ENCODE peak calls at places on chromosomes 6 and 20, in four cellular contexts. L is HepG2, H is K562, Q is GM12878. N is an unnamed sample.

GRCh38 chr6:144824018-144824417 is 538.9 kb downstream of the UTRN start:
- DNase-seq in Q (no peak), H (no peak), L (no peak), N (no peak)

GRCh38 chr20:11979306-11980128 is 61.8 kb downstream of the BTBD3 start:
- DNase-seq in H (no peak), L (no peak), Q (peak), N (no peak)

GRCh38 chr6:56073315-56073714 is 174.1 kb downstream of the COL21A1 start:
- DNase-seq in L (no peak), H (no peak), Q (no peak), N (no peak)

GRCh38 chr6:2072450-2072849 is 173.0 kb downstream of the GMDS start:
- DNase-seq in L (no peak), H (no peak), Q (no peak), N (no peak)

GRCh38 chr6:45479834-45480696 is 102.3 kb upstream of the SUPT3H start:
- DNase-seq in L (no peak), H (no peak), Q (no peak), N (no peak)

GRCh38 chr20:21936720-21937380 is 231.4 kb downstream of the PAX1 start:
- DNase-seq in H (no peak), L (no peak), Q (no peak), N (no peak)

GRCh38 chr6:168605964-168606363 is 165.0 kb downstream of the SMOC2 start:
- DNase-seq in H (no peak), Q (no peak), L (no peak), N (no peak)

GRCh38 chr6:112911949-112912348 is 564.8 kb downstream of the RFPL4B start:
- DNase-seq in H (no peak), L (no peak), Q (no peak), N (no peak)

GRCh38 chr6:86937219-86938079 is at the start of gene HTR1E:
- DNase-seq in H (peak), Q (no peak), L (peak), N (peak)

GRCh38 chr6:136093835-136094234 is 156.3 kb downstream of the MTFR2 start:
- DNase-seq in Q (no peak), H (no peak), L (no peak), N (no peak)

GRCh38 chr20:22775256-22775655 is 190.9 kb upstream of the FOXA2 start:
- DNase-seq in H (no peak), Q (no peak), L (no peak), N (no peak)

GRCh38 chr6:168815229-168815628 is 374.2 kb downstream of the SMOC2 start:
- DNase-seq in H (no peak), Q (no peak), L (no peak), N (no peak)

GRCh38 chr6:148179786-148180185 is 162.9 kb upstream of the SASH1 start:
- DNase-seq in Q (no peak), L (no peak), H (peak), N (no peak)

GRCh38 chr20:19000071-19000470 is 186.5 kb downstream of the SCP2D1 start:
- DNase-seq in L (no peak), Q (no peak), H (no peak), N (no peak)

GRCh38 chr6:166167801-166168615 is at the start of gene TBXT:
- DNase-seq in Q (peak), H (no peak), L (no peak), N (no peak)

GRCh38 chr6:169955796-169956493 is 204.5 kb downstream of the ERMARD start:
- DNase-seq in H (no peak), Q (no peak), L (no peak), N (no peak)

GRCh38 chr6:135535989-135536414 is 38.5 kb upstream of the AHI1 start:
- DNase-seq in H (peak), Q (peak), L (peak), N (peak)

GRCh38 chr6:153449279-153449678 is 318.2 kb upstream of the RGS17 start:
- DNase-seq in L (no peak), H (no peak), Q (no peak), N (no peak)
- TF ChIP-seq SIN3A in L (no peak), H (no peak), Q (no peak), N (no peak)

DNA sequence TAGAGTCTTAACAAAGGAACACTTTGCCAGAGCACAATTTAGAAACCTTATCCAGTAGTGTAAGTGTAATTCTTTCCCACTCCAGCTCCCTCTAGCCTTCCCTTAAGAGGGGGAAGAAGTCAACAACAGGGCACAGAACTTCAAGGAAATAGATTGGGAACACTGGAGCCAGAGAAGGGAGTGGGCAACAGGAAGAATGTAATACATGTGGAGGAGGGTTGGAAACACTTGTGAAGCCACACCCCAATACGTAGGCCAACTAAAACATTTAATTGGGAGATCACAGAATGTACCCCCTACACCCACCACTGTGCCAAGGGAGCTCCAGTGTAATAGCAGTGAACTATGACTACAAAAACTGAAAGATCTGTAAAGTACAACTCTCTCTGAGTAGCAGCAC is 735.7 kb upstream of the HS3ST5 start:
- DNase-seq in H (no peak), L (no peak), Q (no peak), N (no peak)
- TF ChIP-seq MXI1 in H (no peak), L (no peak), Q (no peak), N (no peak)

DNA sequence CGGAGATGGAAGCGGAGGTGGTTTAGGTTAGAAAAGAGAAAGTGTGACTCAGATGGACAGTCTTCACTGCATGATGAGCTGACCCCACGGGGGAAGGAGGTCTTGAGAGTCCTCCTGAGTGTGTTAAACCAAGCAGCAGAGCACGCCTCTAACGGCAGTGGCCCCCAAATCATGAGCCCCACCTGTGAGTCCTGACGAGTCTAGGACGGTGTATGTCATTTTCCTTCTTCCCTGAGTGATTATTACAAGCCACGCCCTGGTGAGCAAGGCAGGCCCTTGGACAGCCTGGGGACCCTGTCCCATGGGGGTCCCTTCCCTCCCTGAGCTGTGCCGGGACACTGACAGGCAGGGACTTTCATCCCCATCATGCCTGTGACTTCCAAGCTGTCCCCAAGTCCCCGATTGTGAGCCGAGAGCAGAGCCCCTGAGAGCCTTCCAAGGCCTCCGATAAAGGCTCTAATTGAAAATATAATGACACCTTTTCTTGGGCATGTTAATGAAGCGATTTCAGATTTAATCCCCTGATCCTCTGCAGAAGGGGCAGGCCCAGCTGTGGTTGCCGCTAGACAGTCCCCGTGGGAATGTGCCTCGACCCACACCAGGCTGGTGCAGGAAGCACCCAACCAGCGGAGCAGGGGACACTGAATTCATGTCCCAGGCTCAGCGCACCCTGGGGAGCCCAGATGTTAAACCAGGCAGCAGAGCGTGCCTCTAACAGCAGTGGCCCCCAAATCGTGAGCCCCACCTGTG is 320.1 kb downstream of the TAF4 start:
- DNase-seq in Q (no peak), H (no peak), L (no peak), N (no peak)
- TF ChIP-seq RFX5 in Q (no peak), H (no peak), L (no peak), N (no peak)

GRCh38 chr20:5570031-5570430 is 180.2 kb upstream of the SHLD1 start:
- DNase-seq in Q (no peak), L (no peak), H (no peak), N (no peak)

GRCh38 chr20:5570442-5570841 is 179.8 kb upstream of the SHLD1 start:
- DNase-seq in Q (no peak), L (no peak), H (no peak), N (no peak)

GRCh38 chr20:5567644-5568043 is 182.6 kb upstream of the SHLD1 start:
- DNase-seq in L (no peak), H (no peak), Q (no peak), N (no peak)

GRCh38 chr20:5569021-5569420 is 181.2 kb upstream of the SHLD1 start:
- DNase-seq in H (peak), L (peak), Q (no peak), N (peak)
- TF ChIP-seq SIN3A in H (no peak), L (no peak), Q (no peak), N (no peak)

GRCh38 chr20:34525342-34525708 is 9.1 kb downstream of the DYNLRB1 start:
- DNase-seq in H (no peak), Q (no peak), L (no peak), N (no peak)

GRCh38 chr20:34526466-34526865 is 10.2 kb downstream of the DYNLRB1 start:
- DNase-seq in Q (no peak), L (no peak), H (no peak), N (no peak)

GRCh38 chr20:34527016-34527415 is 10.8 kb downstream of the DYNLRB1 start:
- DNase-seq in H (no peak), L (no peak), Q (no peak), N (no peak)

GRCh38 chr20:34524426-34524825 is 8.2 kb downstream of the DYNLRB1 start:
- DNase-seq in L (no peak), Q (no peak), H (no peak), N (no peak)

GRCh38 chr20:34525709-34526416 is 9.6 kb downstream of the DYNLRB1 start:
- DNase-seq in L (peak), H (no peak), Q (no peak), N (peak)
- TF ChIP-seq MXI1 in L (peak), H (no peak), Q (no peak), N (no peak)

GRCh38 chr20:33477386-33478234 is 12.3 kb upstream of the CBFA2T2 start:
- DNase-seq in Q (no peak), H (no peak), L (no peak), N (no peak)

GRCh38 chr20:33481431-33481941 is 8.4 kb upstream of the CBFA2T2 start:
- DNase-seq in Q (no peak), H (no peak), L (no peak), N (no peak)

GRCh38 chr20:33482581-33482980 is 7.3 kb upstream of the CBFA2T2 start:
- DNase-seq in L (no peak), H (no peak), Q (no peak), N (no peak)

GRCh38 chr20:33475381-33476160 is 14.3 kb upstream of the CBFA2T2 start:
- DNase-seq in L (no peak), H (peak), Q (no peak), N (no peak)

DNA sequence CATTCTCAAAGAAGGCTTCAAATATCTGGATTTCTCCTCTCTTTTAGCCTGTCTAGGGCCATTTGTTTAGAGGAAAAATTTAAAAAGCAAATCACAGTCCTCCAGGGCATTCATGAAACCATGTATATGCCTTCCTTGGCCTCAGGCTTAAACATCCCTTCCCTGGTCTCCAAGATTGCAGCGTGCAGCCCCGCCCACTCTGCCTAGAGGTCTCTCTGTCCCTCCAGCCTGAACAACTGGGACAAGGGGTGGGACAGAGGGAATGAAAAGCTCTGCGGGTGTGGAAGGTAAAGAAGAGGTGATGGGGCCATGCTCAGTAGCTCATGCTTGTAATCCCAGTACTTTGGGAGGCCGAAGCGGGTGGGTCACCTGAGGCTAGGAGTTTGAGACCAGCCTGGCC is 9.8 kb upstream of the CBFA2T2 start:
- DNase-seq in L (no peak), Q (no peak), H (no peak), N (no peak)
- TF ChIP-seq RFX5 in L (no peak), Q (no peak), H (no peak), N (no peak)

GRCh38 chr6:35031611-35032529 is 109.3 kb downstream of the TCP11 start:
- DNase-seq in L (peak), H (no peak), Q (no peak), N (no peak)
- TF ChIP-seq SIN3A in L (no peak), H (no peak), Q (no peak), N (no peak)

DNA sequence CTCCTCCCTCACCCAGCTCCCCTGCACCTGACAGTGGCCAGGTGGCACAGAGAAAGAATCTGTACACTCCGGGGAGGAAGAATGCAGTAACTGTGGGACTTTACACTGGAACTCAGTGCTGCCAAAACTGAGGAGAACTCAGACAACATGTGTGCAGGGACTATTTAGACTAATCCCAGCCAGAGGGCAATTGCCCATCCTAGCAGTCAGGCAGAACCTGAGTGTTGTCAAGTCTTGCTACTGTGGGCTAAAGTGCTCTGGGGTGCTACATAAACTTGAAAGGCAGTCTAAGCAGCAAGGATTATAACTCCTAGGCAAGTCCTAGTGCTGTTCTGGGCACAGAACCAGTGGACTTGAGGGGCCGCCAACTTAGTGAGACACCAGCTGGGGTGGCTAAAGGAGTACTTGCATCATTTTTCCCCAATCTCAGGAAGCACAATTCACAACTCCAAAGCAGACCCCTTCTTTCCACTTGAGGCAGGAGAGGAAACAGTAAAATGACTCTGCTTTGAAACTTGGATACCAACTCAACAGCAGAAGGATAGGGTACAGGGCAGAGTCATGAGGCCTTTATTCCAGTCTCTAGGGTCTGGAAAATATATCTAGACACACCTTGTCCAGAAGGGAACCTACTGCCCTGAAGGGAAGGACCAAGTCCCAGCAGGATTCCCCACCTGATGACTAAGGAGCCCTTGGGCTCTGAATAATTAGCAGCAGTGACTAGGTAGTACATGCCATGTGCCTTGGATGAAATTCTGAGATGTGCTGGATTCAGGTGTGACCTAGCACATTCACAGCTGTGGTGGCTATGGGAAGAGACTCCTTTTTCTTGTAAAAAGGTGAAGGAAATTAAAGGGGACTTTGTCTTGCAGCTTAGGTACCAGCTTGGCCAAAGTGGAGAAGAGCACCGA is 364.0 kb upstream of the PTCHD4 start:
- DNase-seq in L (no peak), Q (no peak), H (no peak), N (no peak)
- TF ChIP-seq MXI1 in L (no peak), Q (no peak), H (no peak), N (no peak)